ENCODE peak calls at places on chromosomes 12 and 14, in five cellular contexts. D is pancreas, P is left cardiac atrium, H is stomach, N is SW480. G is an unnamed sample.

GRCh38 chr14:30283822-30284446 is 275.0 kb upstream of the G2E3 start:
- DNase-seq in D (peak), P (no peak), H (no peak), N (peak), G (no peak)

GRCh38 chr12:68641138-68641537 is 30.4 kb downstream of the RAP1B start:
- DNase-seq in D (no peak), P (no peak), H (no peak), N (no peak), G (no peak)

GRCh38 chr12:106918746-106919145 is 37.0 kb upstream of the TMEM263 start:
- DNase-seq in D (no peak), P (no peak), H (no peak), N (no peak), G (no peak)

GRCh38 chr12:4031703-4032291 is 158.6 kb upstream of the PARP11 start:
- DNase-seq in D (peak), P (peak), H (no peak), N (peak), G (peak)

GRCh38 chr12:30753233-30753632 is 1.5 kb downstream of the CAPRIN2 start:
- DNase-seq in D (no peak), P (no peak), H (no peak), N (peak), G (no peak)

GRCh38 chr14:49972840-49973239 is 80.0 kb downstream of the ARF6 start:
- DNase-seq in D (no peak), P (no peak), H (peak), N (peak), G (peak)

GRCh38 chr12:94801736-94802135 is 151.4 kb upstream of the TMCC3 start:
- DNase-seq in D (no peak), P (no peak), H (no peak), N (no peak), G (no peak)

GRCh38 chr14:103838117-103838516 is 9.3 kb downstream of the PPP1R13B start:
- DNase-seq in D (no peak), P (no peak), H (no peak), N (no peak), G (no peak)

GRCh38 chr14:34030864-34031263 is 80.0 kb upstream of the EGLN3 start:
- DNase-seq in D (no peak), P (peak), H (no peak), N (no peak), G (no peak)

GRCh38 chr12:30599631-30600030 is 96.0 kb downstream of the IPO8 start:
- DNase-seq in D (no peak), P (no peak), H (no peak), N (peak), G (no peak)

GRCh38 chr12:98945864-98946263 is 300.8 kb downstream of the APAF1 start:
- DNase-seq in D (no peak), P (no peak), H (no peak), N (no peak), G (no peak)

GRCh38 chr12:52366738-52367485 is at the start of gene KRT85:
- DNase-seq in D (no peak), P (no peak), H (no peak), N (no peak), G (no peak)

GRCh38 chr12:49137476-49137875 is 6.3 kb upstream of the TUBA1B start:
- DNase-seq in D (no peak), P (no peak), H (no peak), N (no peak), G (no peak)

GRCh38 chr14:73014105-73014504 is 12.8 kb downstream of the ZFYVE1 start:
- DNase-seq in D (no peak), P (no peak), H (no peak), N (no peak), G (no peak)

GRCh38 chr14:76810953-76811400 is 1.7 kb downstream of the ANGEL1 start:
- DNase-seq in D (no peak), P (no peak), H (no peak), N (peak), G (no peak)

GRCh38 chr14:80924365-80925103 is 17.0 kb downstream of the CEP128 start:
- DNase-seq in D (no peak), P (no peak), H (no peak), N (no peak), G (no peak)

GRCh38 chr12:57370084-57370483 is 60.8 kb downstream of the R3HDM2 start:
- DNase-seq in D (no peak), P (no peak), H (no peak), N (no peak), G (no peak)

GRCh38 chr12:1488908-1489381 is 105.4 kb downstream of the FBXL14 start:
- DNase-seq in D (no peak), P (no peak), H (no peak), N (peak), G (no peak)